ENCODE peak calls at places on chromosomes 1 and 21, in four cellular contexts. B is upper lobe of right lung, W is HFFc6, S is NCI-H2171 treated with DMSO at 0.1 percent for 48 hours. V is an unnamed sample.

GRCh38 chr1:41562328-41562727 is 77.8 kb upstream of the EDN2 start:
- DNase-seq in B (no peak), W (no peak), S (no peak), V (no peak)

GRCh38 chr1:161038523-161039153 is at the start of gene TSTD1:
- DNase-seq in B (peak), W (no peak), S (peak), V (no peak)

GRCh38 chr21:35940074-35940927 is 120.0 kb downstream of the SETD4 start:
- DNase-seq in B (no peak), W (peak), S (peak), V (no peak)

GRCh38 chr1:47893412-47893811 is 103.8 kb downstream of the TRABD2B start:
- DNase-seq in B (no peak), W (no peak), S (peak), V (no peak)

GRCh38 chr1:113255728-113256347 is 134.5 kb upstream of the MAGI3 start:
- DNase-seq in B (no peak), W (no peak), S (peak), V (no peak)

GRCh38 chr1:2132222-2133038 is 62.1 kb downstream of the FAAP20 start:
- DNase-seq in B (peak), W (peak), S (no peak), V (peak)

GRCh38 chr1:14660795-14661194 is 62.3 kb downstream of the KAZN start:
- DNase-seq in B (no peak), W (no peak), S (no peak), V (no peak)

GRCh38 chr1:27934818-27935549 is at the start of gene SMPDL3B:
- DNase-seq in B (peak), W (no peak), S (peak), V (no peak)

GRCh38 chr1:41023279-41023990 is 1.9 kb upstream of the SLFNL1 start:
- DNase-seq in B (no peak), W (peak), S (no peak), V (no peak)

GRCh38 chr1:51336004-51336403 is 5.6 kb upstream of the TTC39A start:
- DNase-seq in B (no peak), W (no peak), S (no peak), V (no peak)

GRCh38 chr21:19523066-19523465 is 1119.5 kb upstream of the TMPRSS15 start:
- DNase-seq in B (no peak), W (no peak), S (no peak), V (no peak)

GRCh38 chr1:73901656-73902276 is 296.2 kb downstream of the LRRIQ3 start:
- DNase-seq in B (no peak), W (no peak), S (no peak), V (no peak)

GRCh38 chr1:200082329-200082728 is 54.8 kb downstream of the NR5A2 start:
- DNase-seq in B (no peak), W (no peak), S (no peak), V (no peak)

GRCh38 chr1:48596036-48596435 is 124.0 kb upstream of the SPATA6 start:
- DNase-seq in B (no peak), W (no peak), S (no peak), V (no peak)

GRCh38 chr1:69290266-69290665 is 277.5 kb upstream of the LRRC7 start:
- DNase-seq in B (no peak), W (no peak), S (no peak), V (no peak)

GRCh38 chr1:67791686-67792475 is 41.4 kb downstream of the GNG12 start:
- DNase-seq in B (no peak), W (peak), S (no peak), V (no peak)

GRCh38 chr1:239858058-239858457 is 233.6 kb upstream of the FMN2 start:
- DNase-seq in B (no peak), W (peak), S (no peak), V (no peak)

GRCh38 chr1:32892368-32893197 is 6.3 kb downstream of the HPCA start:
- DNase-seq in B (peak), W (no peak), S (peak), V (no peak)

GRCh38 chr1:95027046-95027445 is 45.7 kb downstream of the ALG14 start:
- DNase-seq in B (no peak), W (no peak), S (no peak), V (no peak)